ENCODE peak calls at places on chromosomes 1 and 21, in six cellular contexts. One of them, this sample, is unnamed.

GRCh38 chr1:13703128-13703513 is 3.1 kb downstream of the PRDM2 start:
- DNase-seq in heart right ventricle: no peak
- DNase-seq in ovary: no peak
- DNase-seq in AG04450: no peak
- DNase-seq in tibial nerve: no peak
- DNase-seq in OCI-LY7: no peak
- DNase-seq in this sample: no peak

GRCh38 chr1:235160395-235160964 is 570 bp downstream of the RBM34 start:
- DNase-seq in OCI-LY7: peak
- DNase-seq in AG04450: peak
- DNase-seq in heart right ventricle: no peak
- DNase-seq in tibial nerve: no peak
- DNase-seq in ovary: no peak
- DNase-seq in this sample: no peak

GRCh38 chr1:21220815-21221214 is 44.1 kb upstream of the EIF4G3 start:
- DNase-seq in AG04450: no peak
- DNase-seq in tibial nerve: no peak
- DNase-seq in heart right ventricle: no peak
- DNase-seq in ovary: no peak
- DNase-seq in OCI-LY7: no peak
- DNase-seq in this sample: no peak

GRCh38 chr1:85394130-85394529 is 70.8 kb downstream of the DDAH1 start:
- DNase-seq in heart right ventricle: no peak
- DNase-seq in OCI-LY7: no peak
- DNase-seq in ovary: no peak
- DNase-seq in tibial nerve: no peak
- DNase-seq in AG04450: no peak
- DNase-seq in this sample: no peak

GRCh38 chr21:38985423-38986378 is 180.0 kb downstream of the ETS2 start:
- DNase-seq in OCI-LY7: no peak
- DNase-seq in AG04450: peak
- DNase-seq in heart right ventricle: peak
- DNase-seq in ovary: peak
- DNase-seq in tibial nerve: peak
- DNase-seq in this sample: peak

GRCh38 chr1:202643397-202644218 is 66.6 kb downstream of the SYT2 start:
- DNase-seq in AG04450: no peak
- DNase-seq in heart right ventricle: no peak
- DNase-seq in tibial nerve: no peak
- DNase-seq in OCI-LY7: no peak
- DNase-seq in ovary: no peak
- DNase-seq in this sample: no peak

GRCh38 chr1:32010246-32010645 is 3.4 kb upstream of the KHDRBS1 start:
- DNase-seq in AG04450: no peak
- DNase-seq in tibial nerve: no peak
- DNase-seq in OCI-LY7: no peak
- DNase-seq in heart right ventricle: no peak
- DNase-seq in ovary: no peak
- DNase-seq in this sample: no peak

GRCh38 chr1:89274431-89274857 is 1.8 kb upstream of the GBP5 start:
- DNase-seq in OCI-LY7: no peak
- DNase-seq in heart right ventricle: no peak
- DNase-seq in ovary: peak
- DNase-seq in AG04450: no peak
- DNase-seq in tibial nerve: no peak
- DNase-seq in this sample: no peak

GRCh38 chr1:160826546-160826945 is 30.6 kb downstream of the LY9 start:
- DNase-seq in heart right ventricle: no peak
- DNase-seq in AG04450: no peak
- DNase-seq in ovary: no peak
- DNase-seq in tibial nerve: no peak
- DNase-seq in OCI-LY7: no peak
- DNase-seq in this sample: no peak

GRCh38 chr1:241306125-241306790 is 50.7 kb downstream of the RGS7 start:
- DNase-seq in AG04450: no peak
- DNase-seq in OCI-LY7: no peak
- DNase-seq in ovary: no peak
- DNase-seq in heart right ventricle: no peak
- DNase-seq in tibial nerve: no peak
- DNase-seq in this sample: no peak

GRCh38 chr1:167502719-167503452 is 15.4 kb downstream of the CD247 start:
- DNase-seq in ovary: no peak
- DNase-seq in OCI-LY7: no peak
- DNase-seq in tibial nerve: no peak
- DNase-seq in AG04450: no peak
- DNase-seq in heart right ventricle: no peak
- DNase-seq in this sample: no peak

GRCh38 chr1:247448107-247448778 is 9.7 kb downstream of the OR2B11 start:
- DNase-seq in OCI-LY7: no peak
- DNase-seq in AG04450: no peak
- DNase-seq in tibial nerve: peak
- DNase-seq in heart right ventricle: peak
- DNase-seq in ovary: peak
- DNase-seq in this sample: no peak

GRCh38 chr1:109806733-109807397 is 43.1 kb upstream of the EPS8L3 start:
- DNase-seq in OCI-LY7: no peak
- DNase-seq in AG04450: no peak
- DNase-seq in tibial nerve: no peak
- DNase-seq in heart right ventricle: no peak
- DNase-seq in ovary: no peak
- DNase-seq in this sample: peak
- TF ChIP-seq CTCF in OCI-LY7: no peak
- TF ChIP-seq CTCF in AG04450: peak
- TF ChIP-seq CTCF in tibial nerve: no peak
- TF ChIP-seq CTCF in heart right ventricle: no peak
- TF ChIP-seq CTCF in ovary: no peak
- TF ChIP-seq CTCF in this sample: no peak

GRCh38 chr1:66380452-66381212 is 153.3 kb upstream of the SGIP1 start:
- DNase-seq in OCI-LY7: peak
- DNase-seq in tibial nerve: no peak
- DNase-seq in ovary: no peak
- DNase-seq in heart right ventricle: no peak
- DNase-seq in AG04450: no peak
- DNase-seq in this sample: no peak
- H3K27ac ChIP-seq in OCI-LY7: peak
- H3K27ac ChIP-seq in tibial nerve: no peak
- H3K27ac ChIP-seq in ovary: no peak
- H3K27ac ChIP-seq in heart right ventricle: no peak
- H3K27ac ChIP-seq in AG04450: no peak
- H3K27ac ChIP-seq in this sample: no peak

GRCh38 chr1:182783068-182783467 is 6.5 kb upstream of the NPL start:
- DNase-seq in tibial nerve: no peak
- DNase-seq in ovary: no peak
- DNase-seq in OCI-LY7: peak
- DNase-seq in AG04450: no peak
- DNase-seq in heart right ventricle: no peak
- DNase-seq in this sample: no peak

GRCh38 chr1:182787002-182787324 is 2.6 kb upstream of the NPL start:
- DNase-seq in AG04450: no peak
- DNase-seq in ovary: no peak
- DNase-seq in OCI-LY7: no peak
- DNase-seq in heart right ventricle: no peak
- DNase-seq in tibial nerve: no peak
- DNase-seq in this sample: no peak

GRCh38 chr1:182784556-182785171 is 4.9 kb upstream of the NPL start:
- DNase-seq in ovary: no peak
- DNase-seq in AG04450: no peak
- DNase-seq in heart right ventricle: peak
- DNase-seq in tibial nerve: no peak
- DNase-seq in OCI-LY7: peak
- DNase-seq in this sample: no peak

GRCh38 chr1:182789138-182790076 is at the start of gene NPL:
- DNase-seq in tibial nerve: peak
- DNase-seq in AG04450: peak
- DNase-seq in OCI-LY7: peak
- DNase-seq in ovary: peak
- DNase-seq in heart right ventricle: peak
- DNase-seq in this sample: peak

DNA sequence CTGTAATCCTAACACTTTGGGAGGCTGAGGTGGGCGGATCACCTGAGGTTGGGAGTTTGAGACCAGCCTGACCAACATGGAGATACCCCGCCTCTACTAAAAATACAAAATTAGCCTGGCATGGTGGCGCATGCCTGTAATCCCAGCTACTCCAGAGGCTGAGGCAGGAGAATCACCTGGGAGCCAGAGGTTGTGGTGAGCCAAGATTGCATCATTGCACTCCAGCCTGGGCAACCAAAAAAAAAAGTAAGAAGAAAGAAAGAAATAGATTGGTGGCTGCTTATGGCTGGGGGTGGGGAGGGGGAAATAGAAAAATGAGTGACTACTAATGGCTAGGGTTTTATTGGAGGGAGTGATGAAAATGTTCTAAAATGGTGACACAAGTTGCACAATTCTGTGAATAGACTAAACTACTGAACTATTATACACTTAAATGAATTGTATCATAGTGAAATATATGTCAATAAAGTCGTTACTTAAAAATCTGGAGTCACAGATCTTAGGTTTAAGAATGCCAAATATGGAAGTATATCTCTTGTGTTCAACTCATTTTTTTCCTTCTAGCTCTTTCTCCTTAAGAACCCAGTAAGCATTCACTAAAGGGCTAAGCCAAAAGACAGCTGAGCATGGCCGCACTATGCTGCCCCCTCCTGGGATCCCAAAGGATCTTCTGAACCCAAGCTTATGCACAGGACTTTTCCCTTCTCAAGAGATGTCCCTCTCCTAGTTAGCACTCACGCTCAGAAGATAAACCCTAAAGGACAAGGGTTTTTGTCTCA is 3.2 kb upstream of the NPL start:
- DNase-seq in heart right ventricle: peak
- DNase-seq in OCI-LY7: peak
- DNase-seq in ovary: peak
- DNase-seq in tibial nerve: no peak
- DNase-seq in AG04450: peak
- DNase-seq in this sample: peak
- TF ChIP-seq CTCF in heart right ventricle: peak
- TF ChIP-seq CTCF in OCI-LY7: peak
- TF ChIP-seq CTCF in ovary: peak
- TF ChIP-seq CTCF in tibial nerve: peak
- TF ChIP-seq CTCF in AG04450: peak
- TF ChIP-seq CTCF in this sample: peak

GRCh38 chr1:3668585-3669300 is 16.4 kb downstream of the TP73 start:
- DNase-seq in heart right ventricle: peak
- DNase-seq in OCI-LY7: no peak
- DNase-seq in ovary: no peak
- DNase-seq in tibial nerve: no peak
- DNase-seq in AG04450: no peak
- DNase-seq in this sample: peak
- H3K27ac ChIP-seq in heart right ventricle: peak
- H3K27ac ChIP-seq in OCI-LY7: no peak
- H3K27ac ChIP-seq in ovary: no peak
- H3K27ac ChIP-seq in tibial nerve: no peak
- H3K27ac ChIP-seq in AG04450: no peak
- H3K27ac ChIP-seq in this sample: no peak

GRCh38 chr1:205749094-205749825 is 722 bp downstream of the NUCKS1 start:
- DNase-seq in ovary: peak
- DNase-seq in heart right ventricle: peak
- DNase-seq in OCI-LY7: peak
- DNase-seq in tibial nerve: peak
- DNase-seq in AG04450: peak
- DNase-seq in this sample: peak
- TF ChIP-seq CTCF in ovary: peak
- TF ChIP-seq CTCF in heart right ventricle: no peak
- TF ChIP-seq CTCF in OCI-LY7: no peak
- TF ChIP-seq CTCF in tibial nerve: no peak
- TF ChIP-seq CTCF in AG04450: no peak
- TF ChIP-seq CTCF in this sample: no peak

GRCh38 chr1:150085406-150085805 is 17.8 kb downstream of the VPS45 start:
- DNase-seq in OCI-LY7: no peak
- DNase-seq in tibial nerve: no peak
- DNase-seq in ovary: no peak
- DNase-seq in AG04450: no peak
- DNase-seq in heart right ventricle: no peak
- DNase-seq in this sample: no peak

GRCh38 chr1:150082494-150082893 is 14.9 kb downstream of the VPS45 start:
- DNase-seq in tibial nerve: no peak
- DNase-seq in ovary: no peak
- DNase-seq in OCI-LY7: no peak
- DNase-seq in heart right ventricle: no peak
- DNase-seq in AG04450: no peak
- DNase-seq in this sample: no peak

GRCh38 chr1:150076985-150077384 is 9.4 kb downstream of the VPS45 start:
- DNase-seq in OCI-LY7: no peak
- DNase-seq in tibial nerve: no peak
- DNase-seq in AG04450: no peak
- DNase-seq in ovary: no peak
- DNase-seq in heart right ventricle: no peak
- DNase-seq in this sample: no peak

GRCh38 chr1:150083907-150084306 is 16.3 kb downstream of the VPS45 start:
- DNase-seq in ovary: no peak
- DNase-seq in heart right ventricle: no peak
- DNase-seq in AG04450: no peak
- DNase-seq in OCI-LY7: no peak
- DNase-seq in tibial nerve: no peak
- DNase-seq in this sample: no peak

GRCh38 chr1:150080784-150081183 is 13.2 kb downstream of the VPS45 start:
- DNase-seq in AG04450: no peak
- DNase-seq in ovary: no peak
- DNase-seq in tibial nerve: no peak
- DNase-seq in OCI-LY7: peak
- DNase-seq in heart right ventricle: no peak
- DNase-seq in this sample: no peak
- H3K27ac ChIP-seq in AG04450: no peak
- H3K27ac ChIP-seq in ovary: no peak
- H3K27ac ChIP-seq in tibial nerve: no peak
- H3K27ac ChIP-seq in OCI-LY7: peak
- H3K27ac ChIP-seq in heart right ventricle: peak
- H3K27ac ChIP-seq in this sample: peak